ENCODE peak calls at places on chromosomes 1 and 21, in five cellular contexts. I is spleen, D is lung, W is heart right ventricle, V is mammary epithelial cell. B is an unnamed sample.

GRCh38 chr1:7267493-7267892 is 482.2 kb downstream of the CAMTA1 start:
- DNase-seq in D (peak; percentile 13), V (peak; percentile 18), W (no peak), I (no peak), B (no peak)

GRCh38 chr1:161200421-161200991 is 1.7 kb upstream of the ADAMTS4 start:
- DNase-seq in W (no peak), D (no peak), I (peak; percentile 77), V (no peak), B (no peak)

GRCh38 chr1:34787461-34788420 is 5.1 kb upstream of the GJA4 start:
- DNase-seq in W (no peak), D (no peak), I (no peak), V (no peak), B (no peak)

GRCh38 chr1:203172184-203173115 is 3.2 kb downstream of the MYBPH start:
- DNase-seq in I (peak; percentile 84), D (peak; percentile 61), V (peak; percentile 40), W (peak; percentile 56), B (peak; percentile 10)

GRCh38 chr1:67060811-67061218 is 6.9 kb upstream of the SLC35D1 start:
- DNase-seq in D (no peak), I (no peak), V (peak; percentile 96), W (no peak), B (no peak)

GRCh38 chr1:30887485-30888315 is 20.9 kb downstream of the SDC3 start:
- DNase-seq in I (no peak), V (no peak), D (no peak), W (no peak), B (no peak)

GRCh38 chr1:14113841-14114567 is 414.0 kb downstream of the PRDM2 start:
- DNase-seq in D (peak; percentile 53), I (no peak), V (peak; percentile 52), W (peak; percentile 20), B (no peak)

GRCh38 chr1:78277253-78277652 is 213.5 kb upstream of the PTGFR start:
- DNase-seq in V (peak; percentile 85), D (no peak), I (no peak), W (no peak), B (no peak)

GRCh38 chr21:38843806-38844479 is 38.2 kb downstream of the ETS2 start:
- DNase-seq in V (peak; percentile 71), D (no peak), W (no peak), I (no peak), B (no peak)

GRCh38 chr1:10308001-10308400 is 90.9 kb upstream of the PGD start:
- DNase-seq in W (no peak), V (no peak), D (no peak), I (no peak), B (no peak)

GRCh38 chr1:10823000-10823401 is 26.6 kb upstream of the CASZ1 start:
- DNase-seq in D (no peak), I (no peak), V (no peak), W (peak; percentile 55), B (no peak)

GRCh38 chr1:193143285-193143684 is 21.5 kb downstream of the CDC73 start:
- DNase-seq in W (no peak), V (no peak), I (no peak), D (no peak), B (no peak)

GRCh38 chr1:234538062-234538731 is 59.2 kb upstream of the TARBP1 start:
- DNase-seq in D (no peak), I (peak; percentile 44), W (no peak), V (no peak), B (no peak)

GRCh38 chr1:62245201-62245600 is 50.6 kb downstream of the L1TD1 start:
- DNase-seq in W (no peak), I (no peak), V (peak; percentile 41), D (no peak), B (no peak)

GRCh38 chr21:27681841-27682240 is 715.0 kb upstream of the ADAMTS5 start:
- DNase-seq in V (peak; percentile 43), W (no peak), D (no peak), I (no peak), B (no peak)

GRCh38 chr21:27681038-27681437 is 714.1 kb upstream of the ADAMTS5 start:
- DNase-seq in D (no peak), W (no peak), V (peak; percentile 70), I (no peak), B (no peak)

GRCh38 chr21:27688773-27689172 is 721.9 kb upstream of the ADAMTS5 start:
- DNase-seq in V (no peak), I (no peak), W (no peak), D (no peak), B (no peak)

GRCh38 chr21:27678511-27678910 is 711.6 kb upstream of the ADAMTS5 start:
- DNase-seq in W (no peak), I (no peak), V (no peak), D (no peak), B (no peak)

GRCh38 chr21:27683292-27683691 is 716.4 kb upstream of the ADAMTS5 start:
- DNase-seq in D (no peak), V (peak; percentile 52), I (no peak), W (no peak), B (no peak)
- H3K9me3 ChIP-seq in D (no peaks in the 10 kb centered on the region), V (no peaks in the 10 kb centered on the region), I (no peaks in the 10 kb centered on the region), W (peaks cover 4% of the 10 kb centered on the region), B (no peaks in the 10 kb centered on the region)

DNA sequence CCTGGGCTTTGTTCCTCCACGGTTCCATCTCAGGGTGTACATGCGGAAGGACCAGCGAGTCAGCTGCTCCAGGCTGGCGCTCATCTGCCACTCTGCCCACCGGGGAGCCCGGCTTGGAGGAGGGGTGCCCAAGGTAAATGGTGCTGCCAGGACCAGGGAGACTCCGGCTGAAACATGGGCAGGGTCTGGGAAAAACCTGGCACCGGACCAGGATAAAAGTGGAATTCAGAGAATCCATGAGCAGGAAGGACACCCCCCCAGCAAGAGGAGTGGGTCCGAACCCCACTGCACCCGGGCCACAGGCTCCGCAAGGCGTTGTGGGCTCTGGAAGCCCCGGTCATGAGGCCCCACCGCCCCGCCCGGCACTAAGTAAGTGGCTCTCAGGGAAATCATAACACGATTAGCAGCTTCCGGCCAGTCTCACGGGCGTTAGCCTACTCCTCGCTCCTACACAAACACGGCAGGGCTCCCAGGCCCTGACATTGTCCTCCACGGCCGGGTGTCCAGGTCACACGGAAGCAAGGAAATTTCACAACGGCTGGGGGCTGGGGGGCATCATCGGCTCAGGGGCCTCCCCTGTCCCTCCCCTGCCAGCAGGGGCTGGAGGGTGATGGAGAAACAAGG is 21.1 kb downstream of the MEGF6 start:
- DNase-seq in I (no peak), W (no peak), D (peak; percentile 56), V (no peak), B (no peak)
- H3K27ac ChIP-seq in I (no peak overlapping the region), W (no peak overlapping the region), D (peak overlapping the region; percentile 65), V (no peak overlapping the region), B (no peak overlapping the region)

GRCh38 chr1:23483327-23484252 is at the start of gene ASAP3:
- DNase-seq in W (peak; percentile 65), V (peak; percentile 25), D (peak; percentile 42), I (no peak), B (no peak)
- TF ChIP-seq CTCF in W (peak; percentile 46), V (no peak), D (no peak), I (peak; percentile 6), B (peak; percentile 18)

GRCh38 chr1:152623203-152623844 is 421 bp upstream of the LCE3A start:
- DNase-seq in D (no peak), V (no peak), I (no peak), W (no peak), B (no peak)
- H3K9me3 ChIP-seq in D (peaks cover 9% of the 10 kb centered on the region), V (peaks cover 14% of the 10 kb centered on the region), I (no peaks in the 10 kb centered on the region), W (peaks cover 23% of the 10 kb centered on the region), B (peaks cover 11% of the 10 kb centered on the region)

DNA sequence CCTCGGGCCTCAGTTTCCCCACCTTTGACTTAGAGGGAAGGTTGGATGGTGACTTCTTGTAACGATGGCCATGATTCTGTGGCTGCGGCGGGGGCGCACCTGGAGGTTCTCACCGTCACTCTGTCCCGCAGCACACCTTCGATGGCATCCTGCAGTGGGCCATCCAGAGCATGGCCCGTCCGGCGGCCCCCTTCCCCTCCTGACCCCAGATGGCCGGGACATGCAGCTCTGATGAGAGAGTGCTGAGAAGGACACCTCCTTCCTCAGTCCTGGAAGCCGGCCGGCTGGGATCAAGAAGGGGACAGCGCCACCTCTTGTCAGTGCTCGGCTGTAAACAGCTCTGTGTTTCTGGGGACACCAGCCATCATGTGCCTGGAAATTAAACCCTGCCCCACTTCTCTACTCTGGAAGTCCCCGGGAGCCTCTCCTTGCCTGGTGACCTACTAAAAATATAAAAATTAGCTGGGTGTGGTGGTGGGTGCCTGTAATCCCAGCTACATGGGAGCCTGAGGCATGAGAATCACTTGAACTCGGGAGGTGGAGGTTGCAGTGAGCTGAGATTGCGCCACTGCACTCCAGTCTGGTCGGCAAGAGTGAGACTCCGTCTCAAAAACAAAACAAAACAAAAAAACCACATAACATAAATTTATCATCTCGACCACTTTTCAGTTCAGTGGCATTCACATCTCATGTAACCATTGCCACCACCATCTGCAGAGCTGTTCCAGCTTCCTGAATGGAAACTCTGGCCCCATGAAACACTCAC is 2.1 kb upstream of the PFKL start:
- DNase-seq in W (peak; percentile 88), V (peak; percentile 74), D (peak; percentile 84), I (peak; percentile 93), B (peak; percentile 73)
- H3K27ac ChIP-seq in W (no peak overlapping the region), V (no peak overlapping the region), D (no peak overlapping the region), I (no peak overlapping the region), B (no peak overlapping the region)

DNA sequence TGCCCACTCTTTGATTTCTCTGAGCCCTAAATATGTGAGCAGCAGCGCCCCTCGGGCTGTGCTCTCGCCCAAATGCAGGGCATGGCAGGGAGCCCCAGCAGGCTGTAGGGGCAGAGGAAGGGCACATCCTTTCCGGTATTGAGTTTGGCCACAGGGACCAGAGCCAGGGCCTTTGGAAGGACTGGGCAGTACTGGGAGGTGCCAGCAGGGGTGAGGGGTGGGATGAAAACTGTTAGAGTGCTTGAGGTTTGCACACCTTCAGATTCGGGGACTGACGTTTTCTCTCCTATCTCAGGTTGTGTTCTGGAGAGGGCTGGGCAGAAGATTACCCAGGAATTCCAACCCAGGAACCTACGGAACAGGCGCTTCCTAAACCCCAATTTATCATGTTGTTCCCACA is 2.2 kb upstream of the ATP1A2 start:
- DNase-seq in V (no peak), I (no peak), D (no peak), W (no peak), B (no peak)
- TF ChIP-seq CTCF in V (no peak), I (no peak), D (no peak), W (peak; percentile 5), B (no peak)